ENCODE peak calls at places on chromosomes 2 and 18, in six cellular contexts. B is brain microvascular endothelial cell, W is foreskin fibroblast, X is upper lobe of left lung, R is body of pancreas, U is SK-N-SH. P is an unnamed sample.

GRCh38 chr18:22539045-22539444 is 121.3 kb upstream of the CTAGE1 start:
- DNase-seq in B (no peak), W (no peak), X (no peak), R (no peak), U (no peak), P (no peak)

GRCh38 chr2:27086722-27087446 is at the start of gene KHK:
- DNase-seq in B (no peak), W (no peak), X (peak; percentile 86), R (peak; percentile 57), U (peak; percentile 90), P (no peak)

GRCh38 chr2:222690564-222691200 is 19.2 kb downstream of the MOGAT1 start:
- DNase-seq in B (peak; percentile 56), W (peak; percentile 59), X (no peak), R (peak; percentile 82), U (peak; percentile 89), P (no peak)

GRCh38 chr18:28559511-28559910 is 382.6 kb upstream of the CDH2 start:
- DNase-seq in B (no peak), W (no peak), X (no peak), R (no peak), U (no peak), P (no peak)

GRCh38 chr18:62897153-62897552 is 181.8 kb downstream of the PHLPP1 start:
- DNase-seq in B (peak; percentile 22), W (peak; percentile 37), X (no peak), R (no peak), U (no peak), P (no peak)

GRCh38 chr2:175930504-175930903 is 71.6 kb downstream of the LNPK start:
- DNase-seq in B (no peak), W (no peak), X (no peak), R (no peak), U (no peak), P (no peak)

GRCh38 chr2:61275575-61276184 is 113.7 kb downstream of the C2orf74 start:
- DNase-seq in B (no peak), W (no peak), X (no peak), R (no peak), U (no peak), P (no peak)

GRCh38 chr18:11859903-11860407 is 8.7 kb downstream of the CHMP1B start:
- DNase-seq in B (peak; percentile 91), W (peak; percentile 73), X (no peak), R (no peak), U (no peak), P (peak; percentile 52)

GRCh38 chr2:133097666-133098065 is 427.7 kb upstream of the LYPD1 start:
- DNase-seq in B (peak; percentile 48), W (peak; percentile 16), X (no peak), R (no peak), U (no peak), P (no peak)

GRCh38 chr2:64731306-64731654 is 77.6 kb upstream of the SERTAD2 start:
- DNase-seq in B (no peak), W (no peak), X (no peak), R (no peak), U (no peak), P (no peak)
- H3K4me3 ChIP-seq in B (no peak overlapping the region), W (peak overlapping the region; percentile 54), X (peak overlapping the region; percentile 44), R (no peak overlapping the region), U (no peak overlapping the region), P (no peak overlapping the region)

DNA sequence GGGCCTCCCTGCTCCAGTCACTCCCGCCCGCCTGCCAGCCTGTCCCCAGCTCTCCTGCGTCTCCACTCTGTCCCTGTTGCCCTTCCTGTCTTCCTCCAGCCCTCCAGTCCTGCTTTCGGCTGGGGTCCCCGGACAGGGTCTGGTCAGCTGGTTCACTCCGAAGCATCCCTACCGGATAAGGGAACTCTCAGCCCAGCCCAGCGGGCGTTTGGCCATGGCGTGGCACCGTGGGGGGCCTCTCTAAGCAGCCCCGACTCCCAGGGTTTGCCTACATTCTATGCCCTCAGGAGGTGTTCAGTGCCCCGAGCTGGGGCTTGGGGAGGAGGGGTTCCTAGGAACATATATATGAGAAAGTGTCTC is 183.0 kb upstream of the HAAO start:
- DNase-seq in B (no peak), W (no peak), X (peak; percentile 83), R (no peak), U (no peak), P (no peak)
- TF ChIP-seq CTCF in B (no peak), W (no peak), X (no peak), R (peak; percentile 2), U (no peak), P (no peak)

GRCh38 chr18:7808054-7808453 is 240.9 kb downstream of the PTPRM start:
- DNase-seq in B (no peak), W (no peak), X (no peak), R (no peak), U (no peak), P (no peak)
- H3K4me3 ChIP-seq in B (no peak overlapping the region), W (no peak overlapping the region), X (no peak overlapping the region), R (no peak overlapping the region), U (no peak overlapping the region), P (no peak overlapping the region)

GRCh38 chr2:151996243-151997003 is 102.4 kb downstream of the CACNB4 start:
- DNase-seq in B (no peak), W (no peak), X (no peak), R (no peak), U (no peak), P (peak; percentile 57)

GRCh38 chr2:151999058-151999457 is 99.8 kb downstream of the CACNB4 start:
- DNase-seq in B (peak; percentile 38), W (peak; percentile 29), X (no peak), R (peak; percentile 49), U (peak; percentile 72), P (no peak)
- TF ChIP-seq CTCF in B (peak; percentile 90), W (peak; percentile 83), X (peak; percentile 55), R (peak; percentile 63), U (peak; percentile 85), P (peak; percentile 86)

GRCh38 chr2:16330571-16331351 is 334.9 kb downstream of the CYRIA start:
- DNase-seq in B (no peak), W (no peak), X (no peak), R (no peak), U (no peak), P (no peak)
- H3K4me3 ChIP-seq in B (no peak overlapping the region), W (no peak overlapping the region), X (no peak overlapping the region), R (no peak overlapping the region), U (no peak overlapping the region), P (no peak overlapping the region)

DNA sequence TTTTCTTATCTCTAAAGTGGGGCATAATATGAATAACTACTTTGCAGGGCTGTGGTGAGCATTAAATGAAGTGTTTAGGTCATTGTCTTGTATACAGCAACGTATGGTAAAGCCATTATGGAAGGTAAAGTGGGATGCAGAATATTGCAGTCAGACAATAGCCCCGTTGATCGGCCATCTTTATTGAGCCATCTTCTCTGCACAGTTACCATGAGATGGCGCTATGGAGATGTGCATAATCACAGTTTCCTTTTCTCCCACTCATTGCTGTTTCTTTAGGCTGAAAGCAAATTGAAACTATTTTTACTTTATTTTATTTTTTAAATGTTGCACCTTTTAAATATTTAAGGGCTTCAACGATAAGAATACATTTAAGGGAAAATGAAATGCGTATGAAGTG is 108.9 kb downstream of the THSD7B start:
- DNase-seq in B (peak; percentile 38), W (no peak), X (no peak), R (no peak), U (peak; percentile 20), P (no peak)
- TF ChIP-seq CTCF in B (peak; percentile 46), W (no peak), X (no peak), R (no peak), U (peak; percentile 55), P (peak; percentile 58)

DNA sequence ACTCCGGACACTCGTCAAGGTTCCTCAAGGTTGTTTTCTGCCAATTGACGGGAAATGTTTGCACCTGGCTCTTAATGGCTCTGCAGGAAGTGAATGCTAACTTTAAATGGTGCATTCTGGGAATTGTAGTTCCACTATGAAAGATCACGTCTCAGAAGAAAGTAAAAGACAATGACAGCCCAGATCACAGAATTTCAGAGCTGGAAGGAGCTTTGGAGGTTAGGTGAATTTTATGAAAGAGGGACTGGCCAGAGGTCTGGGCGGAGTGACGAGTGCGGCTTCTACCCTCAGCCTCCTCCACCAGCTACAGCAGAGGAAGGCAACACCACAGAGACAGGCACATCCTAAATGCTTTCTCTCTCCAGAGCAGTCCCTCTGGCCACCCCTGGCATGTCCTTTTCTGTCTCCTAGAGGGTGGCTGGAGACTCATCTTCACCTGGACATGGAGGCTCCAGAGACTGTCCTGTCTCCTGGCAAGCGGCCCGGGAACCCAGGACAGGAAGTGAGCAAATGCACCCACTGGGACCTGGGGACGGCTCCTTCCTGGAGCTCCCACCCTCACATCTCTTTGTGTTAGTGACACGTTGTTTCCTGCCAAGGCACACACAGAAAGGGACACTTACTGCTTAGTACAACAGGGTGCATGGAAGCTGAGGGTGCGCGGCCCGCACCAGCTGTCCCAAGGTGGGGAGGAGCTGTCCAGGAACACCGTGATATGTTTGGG is 19.4 kb downstream of the THAP4 start:
- DNase-seq in B (no peak), W (no peak), X (no peak), R (no peak), U (peak; percentile 45), P (no peak)
- H3K4me3 ChIP-seq in B (no peak overlapping the region), W (no peak overlapping the region), X (peak overlapping the region; percentile 46), R (no peak overlapping the region), U (no peak overlapping the region), P (no peak overlapping the region)